ENCODE peak calls at places on chromosomes 13 and 19, in ten cellular contexts. M, I, J, A, L, G, E, K, C and V are unnamed samples.

GRCh38 chr13:33230178-33230881 is 55.2 kb downstream of the STARD13 start:
- DNase-seq in M (no peak), I (no peak), J (no peak), A (no peak), L (no peak), G (no peak), E (no peak), K (peak; percentile 74), C (peak; percentile 89), V (peak; percentile 78)

GRCh38 chr19:45575216-45575615 is 9.4 kb downstream of the OPA3 start:
- DNase-seq in M (no peak), I (no peak), J (no peak), A (no peak), L (peak; percentile 64), G (no peak), E (no peak), K (no peak), C (no peak), V (no peak)

GRCh38 chr19:901216-902092 is 8.2 kb downstream of the RNU6-9 start:
- DNase-seq in M (no peak), I (no peak), J (no peak), A (no peak), L (no peak), G (no peak), E (no peak), K (no peak), C (no peak), V (no peak)

GRCh38 chr19:51901860-51902259 is 3.0 kb downstream of the ZNF649 start:
- DNase-seq in M (no peak), I (no peak), J (no peak), A (no peak), L (no peak), G (no peak), E (no peak), K (no peak), C (no peak), V (no peak)

GRCh38 chr19:17950310-17951150 is 16.4 kb upstream of the KCNN1 start:
- DNase-seq in M (peak; percentile 68), I (peak; percentile 3), J (no peak), A (no peak), L (peak; percentile 69), G (peak; percentile 28), E (no peak), K (no peak), C (no peak), V (no peak)

GRCh38 chr13:111280666-111281577 is 39.5 kb upstream of the TEX29 start:
- DNase-seq in M (no peak), I (no peak), J (no peak), A (no peak), L (no peak), G (no peak), E (peak; percentile 63), K (peak; percentile 76), C (peak; percentile 68), V (peak; percentile 15)

GRCh38 chr13:84031120-84031519 is 148.8 kb upstream of the SLITRK1 start:
- DNase-seq in M (no peak), I (no peak), J (no peak), A (no peak), L (no peak), G (no peak), E (no peak), K (no peak), C (no peak), V (no peak)

GRCh38 chr19:55179570-55180484 is at the start of gene SYT5:
- DNase-seq in M (no peak), I (no peak), J (peak; percentile 44), A (peak; percentile 76), L (peak; percentile 86), G (peak; percentile 69), E (no peak), K (peak; percentile 34), C (peak; percentile 46), V (no peak)

GRCh38 chr13:113470073-113470472 is 16.8 kb upstream of the ADPRHL1 start:
- DNase-seq in M (no peak), I (no peak), J (no peak), A (no peak), L (no peak), G (no peak), E (no peak), K (no peak), C (no peak), V (no peak)

GRCh38 chr19:45515081-45515624 is 7.9 kb downstream of the VASP start:
- DNase-seq in M (no peak), I (no peak), J (no peak), A (peak; percentile 29), L (peak; percentile 67), G (no peak), E (no peak), K (no peak), C (no peak), V (no peak)

GRCh38 chr19:51702754-51703654 is 9.9 kb downstream of the SPACA6 start:
- DNase-seq in M (no peak), I (peak; percentile 50), J (no peak), A (peak; percentile 54), L (no peak), G (no peak), E (peak; percentile 73), K (no peak), C (no peak), V (no peak)

GRCh38 chr19:14005381-14006084 is 587 bp downstream of the RFX1 start:
- DNase-seq in M (no peak), I (peak; percentile 75), J (peak; percentile 82), A (peak; percentile 95), L (peak; percentile 89), G (peak; percentile 92), E (peak; percentile 94), K (peak; percentile 85), C (peak; percentile 85), V (peak; percentile 67)

GRCh38 chr19:29785955-29786589 is 25.7 kb upstream of the CCNE1 start:
- DNase-seq in M (no peak), I (no peak), J (no peak), A (no peak), L (peak; percentile 55), G (peak; percentile 26), E (no peak), K (peak; percentile 11), C (no peak), V (no peak)

GRCh38 chr13:79703772-79704171 is 222.8 kb downstream of the NDFIP2 start:
- DNase-seq in M (no peak), I (no peak), J (no peak), A (no peak), L (no peak), G (no peak), E (no peak), K (no peak), C (no peak), V (no peak)